ENCODE peak calls at places on chromosomes 2 and 18, in four cellular contexts. E is GM23338, N is upper lobe of right lung, Y is breast epithelium. K is an unnamed sample. For H3K27me3, the result is how much of the 10 kb centered on the place peaks cover.

GRCh38 chr2:171578156-171578803 is 56.0 kb downstream of the CYBRD1 start:
- DNase-seq in Y (no peak), E (no peak), N (no peak), K (no peak)

GRCh38 chr2:198774576-198774975 is 683.2 kb downstream of the SATB2 start:
- DNase-seq in Y (no peak), N (no peak), E (no peak), K (no peak)

GRCh38 chr2:224190871-224191270 is 151.8 kb upstream of the SERPINE2 start:
- DNase-seq in N (no peak), E (no peak), Y (no peak), K (no peak)

GRCh38 chr2:9071032-9071431 is 67.5 kb upstream of the MBOAT2 start:
- DNase-seq in Y (no peak), E (no peak), N (no peak), K (no peak)

GRCh38 chr2:24253303-24253919 is 78.6 kb downstream of the FAM228A start:
- DNase-seq in Y (no peak), N (no peak), E (peak), K (no peak)

GRCh38 chr2:79966882-79967281 is 337.7 kb downstream of the LRRTM1 start:
- DNase-seq in E (no peak), Y (no peak), N (no peak), K (no peak)

GRCh38 chr2:240810621-240811020 is 9.4 kb downstream of the KIF1A start:
- DNase-seq in N (peak), Y (no peak), E (no peak), K (no peak)

GRCh38 chr2:241777167-241777685 is 604 bp downstream of the GAL3ST2 start:
- DNase-seq in N (peak), E (no peak), Y (no peak), K (no peak)

GRCh38 chr2:132941296-132942020 is 271.5 kb upstream of the LYPD1 start:
- DNase-seq in E (no peak), N (no peak), Y (no peak), K (no peak)

GRCh38 chr2:170113168-170113567 is 64.8 kb upstream of the MYO3B start:
- DNase-seq in Y (no peak), N (no peak), E (no peak), K (no peak)

GRCh38 chr2:142140434-142140845 is 9.6 kb upstream of the LRP1B start:
- DNase-seq in N (no peak), E (peak), Y (no peak), K (no peak)

GRCh38 chr18:57768557-57769326 is 34.4 kb downstream of the ATP8B1 start:
- DNase-seq in N (no peak), Y (no peak), E (no peak), K (no peak)

GRCh38 chr2:126894585-126895182 is 4.0 kb upstream of the TEX51 start:
- DNase-seq in N (peak), E (no peak), Y (peak), K (no peak)

GRCh38 chr2:213723051-213723560 is 438.8 kb downstream of the SPAG16 start:
- DNase-seq in E (peak), Y (no peak), N (no peak), K (no peak)

GRCh38 chr18:58536534-58537271 is 92.2 kb downstream of the ALPK2 start:
- DNase-seq in N (no peak), E (no peak), Y (no peak), K (no peak)

DNA sequence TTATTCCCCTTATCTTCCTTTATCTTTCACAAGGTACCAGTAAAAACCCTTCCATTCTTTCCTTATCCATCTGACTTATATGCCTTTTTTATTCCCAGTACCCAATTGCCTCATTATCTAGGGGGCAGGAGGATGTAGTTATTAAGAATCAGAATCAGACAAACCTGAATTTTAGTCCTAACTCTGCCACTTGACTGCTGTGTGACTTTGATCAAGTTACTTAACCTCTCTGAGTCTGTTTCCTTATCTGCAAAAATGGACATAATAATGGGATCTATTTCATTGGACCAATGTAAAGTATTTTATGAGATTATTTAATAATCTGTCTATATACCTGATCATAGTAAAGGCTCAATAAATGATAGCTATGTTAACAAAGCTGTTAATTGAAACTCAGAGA is 59.6 kb upstream of the SIX3 start:
- DNase-seq in Y (no peak), N (no peak), E (no peak), K (no peak)
- H3K4me3 ChIP-seq in Y (no peak), N (no peak), E (no peak), K (no peak)

DNA sequence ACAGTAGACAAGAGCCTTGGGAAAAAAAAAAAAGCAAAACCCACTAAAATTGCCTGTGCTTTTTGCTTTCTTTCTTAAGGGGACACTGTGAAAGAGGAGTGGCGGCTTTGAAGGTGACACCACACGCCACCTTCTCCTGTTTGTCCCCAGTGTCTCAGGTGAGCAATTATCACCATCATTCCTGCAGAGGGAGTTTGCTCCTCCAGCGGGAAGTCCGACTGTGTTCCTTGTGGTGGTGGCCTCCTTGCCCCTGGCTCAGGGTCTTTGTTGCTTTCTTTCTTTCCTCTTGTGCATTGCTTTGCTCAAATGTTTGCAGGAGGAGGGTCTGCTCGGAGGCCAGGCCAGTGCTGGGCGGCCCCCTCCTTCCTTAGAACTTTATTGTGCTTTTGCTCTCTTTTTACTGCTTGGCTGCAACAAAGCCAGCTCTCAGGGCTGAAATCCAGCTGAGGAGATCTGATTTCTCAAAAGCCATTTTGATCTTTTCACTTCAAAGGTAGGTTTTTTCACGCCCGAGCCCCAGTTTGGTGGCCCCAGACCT is 164.4 kb upstream of the CXCR4 start:
- DNase-seq in E (no peak), Y (no peak), N (no peak), K (no peak)
- H3K27me3 ChIP-seq in E (under half), Y (under half), N (under half), K (under half)

GRCh38 chr18:72086421-72086820 is 457.7 kb downstream of the CBLN2 start:
- DNase-seq in Y (no peak), N (no peak), E (peak), K (no peak)
- TF ChIP-seq CTCF in Y (peak), N (peak), E (peak), K (no peak)

GRCh38 chr18:40222736-40223135 is 1732.3 kb upstream of the PIK3C3 start:
- DNase-seq in Y (no peak), N (no peak), E (no peak), K (no peak)
- H3K4me3 ChIP-seq in Y (no peak), N (no peak), E (no peak), K (no peak)

DNA sequence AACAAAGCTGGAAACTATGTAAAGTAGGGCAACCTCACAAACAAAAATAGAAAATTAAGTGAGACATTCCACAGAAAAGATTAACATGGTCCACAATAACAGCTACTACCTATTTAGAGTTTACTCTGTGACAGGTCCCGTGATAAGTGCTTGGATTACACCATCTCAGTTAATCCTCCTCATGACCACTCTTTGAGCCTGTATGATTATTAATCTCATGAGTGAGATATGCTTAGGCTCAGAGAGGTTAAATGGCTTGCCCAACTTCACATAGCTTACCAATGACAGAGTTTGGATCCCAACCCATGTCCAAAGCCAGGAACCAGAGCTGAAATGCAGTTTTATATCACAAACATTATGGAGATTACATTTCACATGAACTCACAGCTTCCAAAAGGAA is 37.3 kb upstream of the KLF7 start:
- DNase-seq in N (no peak), E (no peak), Y (no peak), K (no peak)
- H3K27me3 ChIP-seq in N (under half), E (under half), Y (under half), K (under half)

DNA sequence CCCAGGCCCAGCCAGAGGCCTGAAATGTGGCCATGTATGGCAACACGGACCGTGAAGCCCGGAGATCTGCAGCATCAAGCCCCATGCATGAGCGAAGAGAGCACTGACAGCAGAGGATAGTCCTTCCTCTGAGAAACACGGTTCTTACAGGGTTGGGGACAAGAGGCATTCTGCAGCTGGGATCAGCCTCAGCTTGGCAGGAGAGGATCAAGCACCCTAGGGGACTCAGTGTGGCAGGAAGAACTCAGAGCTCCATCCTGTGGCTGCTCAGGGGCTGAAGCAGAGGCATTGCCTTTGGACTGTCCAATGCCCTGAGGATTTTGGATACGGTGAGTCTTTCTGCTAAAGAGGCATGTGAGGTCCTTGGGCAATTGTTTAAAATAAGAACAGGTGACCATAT is 368.7 kb downstream of the ZNF516 start:
- DNase-seq in N (no peak), Y (no peak), E (peak), K (no peak)
- TF ChIP-seq CTCF in N (no peak), Y (no peak), E (peak), K (no peak)

GRCh38 chr18:61831071-61831470 is 61.7 kb downstream of the RNF152 start:
- DNase-seq in E (no peak), Y (no peak), N (no peak), K (no peak)
- H3K4me3 ChIP-seq in E (no peak), Y (no peak), N (no peak), K (no peak)

GRCh38 chr2:176169181-176169580 is 12.1 kb downstream of the HOXD3 start:
- DNase-seq in E (no peak), Y (no peak), N (no peak), K (no peak)
- H3K27me3 ChIP-seq in E (half or more), Y (under half), N (half or more), K (half or more)

GRCh38 chr2:37029758-37030157 is 54.4 kb downstream of the HEATR5B start:
- DNase-seq in E (no peak), N (no peak), Y (no peak), K (no peak)

GRCh38 chr2:37020212-37020886 is 54.0 kb upstream of the STRN start:
- DNase-seq in E (no peak), N (peak), Y (no peak), K (no peak)

GRCh38 chr2:37020887-37021796 is 54.8 kb upstream of the STRN start:
- DNase-seq in N (no peak), E (peak), Y (no peak), K (no peak)

GRCh38 chr2:37026050-37026449 is 58.1 kb downstream of the HEATR5B start:
- DNase-seq in Y (no peak), E (peak), N (no peak), K (no peak)
- TF ChIP-seq CTCF in Y (no peak), E (peak), N (no peak), K (no peak)

K was measured in esophagus squamous epithelium.